ENCODE peak calls at places on chromosomes 1 and 21, in six cellular contexts. R is Calu3, I is nephron progenitor cell, K is HL-60, B is endodermal cell, C is sigmoid colon. N is an unnamed sample.
A peak's percentile ranks its signal among the peaks of the same experiment; 100 is the strongest.

GRCh38 chr1:103146143-103146542 is 37.8 kb upstream of the COL11A1 start:
- DNase-seq in B (no peak), C (no peak), I (no peak), R (no peak), K (no peak), N (no peak)

GRCh38 chr1:164440222-164440621 is 118.8 kb upstream of the PBX1 start:
- DNase-seq in K (no peak), I (peak; percentile 16), B (peak; percentile 59), C (peak; percentile 62), R (peak; percentile 11), N (no peak)

GRCh38 chr1:211329764-211330201 is 3.1 kb downstream of the TRAF5 start:
- DNase-seq in R (no peak), K (no peak), B (no peak), I (no peak), C (no peak), N (no peak)

GRCh38 chr1:39877980-39878956 is 5.0 kb downstream of the TRIT1 start:
- DNase-seq in C (no peak), I (no peak), K (no peak), R (no peak), B (no peak), N (no peak)

GRCh38 chr1:245915406-245915805 is 591.7 kb downstream of the SMYD3 start:
- DNase-seq in C (no peak), K (no peak), B (no peak), R (no peak), I (no peak), N (no peak)

GRCh38 chr1:15939181-15940109 is 36.5 kb downstream of the ZBTB17 start:
- DNase-seq in C (peak; percentile 81), R (no peak), K (no peak), I (no peak), B (peak; percentile 45), N (peak; percentile 55)

GRCh38 chr1:21289700-21290545 is at the start of gene ECE1:
- DNase-seq in R (peak; percentile 50), K (peak; percentile 28), I (peak; percentile 76), C (no peak), B (peak; percentile 90), N (peak; percentile 60)

GRCh38 chr1:208034135-208034534 is 123.2 kb upstream of the CD34 start:
- DNase-seq in I (no peak), B (no peak), C (peak; percentile 49), R (no peak), K (no peak), N (no peak)

GRCh38 chr1:41583658-41584570 is 99.4 kb upstream of the EDN2 start:
- DNase-seq in B (peak; percentile 50), C (no peak), K (no peak), I (no peak), R (no peak), N (peak; percentile 23)

GRCh38 chr1:14782741-14783591 is 184.5 kb downstream of the KAZN start:
- DNase-seq in K (no peak), I (no peak), C (no peak), R (no peak), B (peak; percentile 79), N (no peak)

GRCh38 chr1:218460367-218460766 is 115.2 kb downstream of the TGFB2 start:
- DNase-seq in K (no peak), C (peak; percentile 70), R (no peak), I (peak; percentile 7), B (peak; percentile 70), N (no peak)

GRCh38 chr1:24391882-24392603 is 21.5 kb downstream of the STPG1 start:
- DNase-seq in I (peak; percentile 81), K (no peak), B (peak; percentile 93), C (peak; percentile 83), R (peak; percentile 63), N (peak; percentile 64)

GRCh38 chr21:25094695-25095094 is 512.6 kb downstream of the MRPL39 start:
- DNase-seq in I (no peak), C (no peak), B (no peak), K (no peak), R (no peak), N (no peak)

GRCh38 chr1:150234309-150234646 is 1.6 kb downstream of the ANP32E start:
- DNase-seq in I (no peak), R (no peak), B (no peak), K (no peak), C (no peak), N (no peak)

GRCh38 chr1:43747736-43748135 is 40.4 kb downstream of the ST3GAL3 start:
- DNase-seq in R (no peak), B (no peak), K (no peak), I (no peak), C (no peak), N (no peak)
- TF ChIP-seq CTCF in R (no peak), B (no peak), K (no peak), I (no peak), C (no peak), N (no peak)

GRCh38 chr1:37860346-37860666 is 914 bp upstream of the MTF1 start:
- DNase-seq in I (no peak), B (no peak), K (no peak), C (no peak), R (no peak), N (no peak)
- TF ChIP-seq CTCF in I (no peak), B (no peak), K (no peak), C (peak; percentile 42), R (no peak), N (no peak)

GRCh38 chr1:26862781-26863676 is at the start of gene SFN:
- DNase-seq in C (no peak), I (no peak), K (peak; percentile 46), R (peak; percentile 93), B (peak; percentile 97), N (peak; percentile 88)

GRCh38 chr1:26863677-26864060 is 720 bp downstream of the SFN start:
- DNase-seq in C (no peak), R (no peak), I (no peak), K (no peak), B (no peak), N (no peak)

GRCh38 chr1:26861889-26862371 is 1.0 kb upstream of the SFN start:
- DNase-seq in I (no peak), R (peak; percentile 23), C (no peak), K (no peak), B (no peak), N (no peak)

GRCh38 chr1:26858891-26859630 is 3.9 kb upstream of the SFN start:
- DNase-seq in B (no peak), I (no peak), R (no peak), K (no peak), C (no peak), N (no peak)

GRCh38 chr1:26861286-26861701 is 1.7 kb upstream of the SFN start:
- DNase-seq in C (no peak), K (no peak), I (no peak), R (no peak), B (peak; percentile 68), N (no peak)
- TF ChIP-seq CTCF in C (no peak), K (no peak), I (peak; percentile 3), R (no peak), B (peak; percentile 68), N (no peak)

DNA sequence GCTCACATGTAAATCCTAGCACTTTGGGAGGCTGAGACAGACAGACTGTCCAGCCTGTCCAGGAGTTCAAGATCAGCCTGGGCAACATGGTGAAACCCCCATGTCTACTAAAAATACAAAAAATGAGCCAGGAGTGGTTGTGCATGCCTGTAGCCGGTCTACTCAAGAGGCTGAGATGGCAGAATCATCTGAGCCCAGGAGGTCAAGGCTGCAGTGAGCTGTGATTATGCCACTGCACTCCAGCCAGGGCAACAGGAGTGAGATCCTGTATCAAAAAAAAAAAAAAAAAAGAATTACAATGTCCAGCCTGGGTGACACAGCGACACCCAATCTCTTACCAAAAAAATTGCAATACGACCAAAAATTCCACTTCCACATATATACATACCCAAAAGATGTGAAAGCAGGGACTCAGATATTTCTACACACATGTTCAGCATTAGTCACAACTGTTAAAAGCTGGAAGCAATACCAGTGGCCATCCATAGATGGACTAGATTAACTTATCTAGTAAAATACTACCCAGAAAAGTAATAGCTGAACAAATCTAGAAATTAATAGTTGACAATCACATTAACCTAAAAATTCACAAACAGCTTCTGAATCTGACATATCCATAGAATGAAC is 49.2 kb downstream of the ASH1L start:
- DNase-seq in R (no peak), I (no peak), K (no peak), C (no peak), B (no peak), N (no peak)
- TF ChIP-seq CTCF in R (no peak), I (no peak), K (no peak), C (no peak), B (no peak), N (no peak)